ENCODE peak calls at places on chromosome 14, in six cellular contexts. One of them, this sample, is unnamed.

GRCh38 chr14:90424075-90424474 is 27.2 kb downstream of the CALM1 start:
- DNase-seq in stomach: no peak
- DNase-seq in BJ: no peak
- DNase-seq in AG09319: no peak
- DNase-seq in Calu3: no peak
- DNase-seq in suprapubic skin: no peak
- DNase-seq in this sample: no peak

GRCh38 chr14:73751157-73751691 is 37.0 kb upstream of the PNMA1 start:
- DNase-seq in stomach: no peak
- DNase-seq in BJ: no peak
- DNase-seq in AG09319: no peak
- DNase-seq in Calu3: no peak
- DNase-seq in suprapubic skin: no peak
- DNase-seq in this sample: no peak

GRCh38 chr14:49907186-49907585 is 14.3 kb downstream of the ARF6 start:
- DNase-seq in stomach: no peak
- DNase-seq in BJ: no peak
- DNase-seq in AG09319: no peak
- DNase-seq in Calu3: no peak
- DNase-seq in suprapubic skin: no peak
- DNase-seq in this sample: no peak

GRCh38 chr14:54493293-54493692 is 4.5 kb upstream of the GMFB start:
- DNase-seq in stomach: no peak
- DNase-seq in BJ: no peak
- DNase-seq in AG09319: no peak
- DNase-seq in Calu3: peak; percentile 12
- DNase-seq in suprapubic skin: no peak
- DNase-seq in this sample: no peak

GRCh38 chr14:33287204-33287603 is 348.5 kb downstream of the NPAS3 start:
- DNase-seq in stomach: no peak
- DNase-seq in BJ: no peak
- DNase-seq in AG09319: no peak
- DNase-seq in Calu3: no peak
- DNase-seq in suprapubic skin: no peak
- DNase-seq in this sample: no peak

GRCh38 chr14:76339922-76340615 is 35.9 kb upstream of the ESRRB start:
- DNase-seq in stomach: no peak
- DNase-seq in BJ: no peak
- DNase-seq in AG09319: no peak
- DNase-seq in Calu3: no peak
- DNase-seq in suprapubic skin: no peak
- DNase-seq in this sample: no peak

GRCh38 chr14:63205850-63206249 is 1.6 kb downstream of the RHOJ start:
- DNase-seq in stomach: no peak
- DNase-seq in BJ: no peak
- DNase-seq in AG09319: no peak
- DNase-seq in Calu3: no peak
- DNase-seq in suprapubic skin: no peak
- DNase-seq in this sample: no peak

GRCh38 chr14:64708148-64709004 is 4.2 kb downstream of the PLEKHG3 start:
- DNase-seq in stomach: no peak
- DNase-seq in BJ: no peak
- DNase-seq in AG09319: no peak
- DNase-seq in Calu3: peak; percentile 82
- DNase-seq in suprapubic skin: peak; percentile 62
- DNase-seq in this sample: peak; percentile 67

GRCh38 chr14:80388980-80389711 is 177.8 kb upstream of the DIO2 start:
- DNase-seq in stomach: no peak
- DNase-seq in BJ: peak; percentile 84
- DNase-seq in AG09319: peak; percentile 32
- DNase-seq in Calu3: peak; percentile 6
- DNase-seq in suprapubic skin: no peak
- DNase-seq in this sample: no peak

GRCh38 chr14:55348766-55349453 is 62.7 kb downstream of the ATG14 start:
- DNase-seq in stomach: no peak
- DNase-seq in BJ: no peak
- DNase-seq in AG09319: no peak
- DNase-seq in Calu3: no peak
- DNase-seq in suprapubic skin: no peak
- DNase-seq in this sample: no peak

GRCh38 chr14:39203659-39204606 is 28.9 kb downstream of the PNN start:
- DNase-seq in stomach: peak; percentile 57
- DNase-seq in BJ: no peak
- DNase-seq in AG09319: no peak
- DNase-seq in Calu3: peak; percentile 31
- DNase-seq in suprapubic skin: no peak
- DNase-seq in this sample: no peak

GRCh38 chr14:104937161-104937560 is 12.5 kb downstream of the PLD4 start:
- DNase-seq in stomach: no peak
- DNase-seq in BJ: no peak
- DNase-seq in AG09319: no peak
- DNase-seq in Calu3: no peak
- DNase-seq in suprapubic skin: no peak
- DNase-seq in this sample: no peak

GRCh38 chr14:62497708-62498107 is 547.5 kb downstream of the KCNH5 start:
- DNase-seq in stomach: no peak
- DNase-seq in BJ: no peak
- DNase-seq in AG09319: no peak
- DNase-seq in Calu3: no peak
- DNase-seq in suprapubic skin: no peak
- DNase-seq in this sample: no peak

GRCh38 chr14:33516898-33517436 is 433.9 kb downstream of the EGLN3 start:
- DNase-seq in stomach: no peak
- DNase-seq in BJ: no peak
- DNase-seq in AG09319: no peak
- DNase-seq in Calu3: no peak
- DNase-seq in suprapubic skin: no peak
- DNase-seq in this sample: no peak

GRCh38 chr14:104594310-104595046 is 10.1 kb downstream of the TMEM179 start:
- DNase-seq in stomach: no peak
- DNase-seq in BJ: no peak
- DNase-seq in AG09319: no peak
- DNase-seq in Calu3: no peak
- DNase-seq in suprapubic skin: no peak
- DNase-seq in this sample: peak; percentile 1

GRCh38 chr14:28778718-28779117 is 12.1 kb downstream of the FOXG1 start:
- DNase-seq in stomach: no peak
- DNase-seq in BJ: no peak
- DNase-seq in AG09319: no peak
- DNase-seq in Calu3: no peak
- DNase-seq in suprapubic skin: no peak
- DNase-seq in this sample: no peak

GRCh38 chr14:101373690-101374295 is 187.5 kb upstream of the DIO3 start:
- DNase-seq in stomach: no peak
- DNase-seq in BJ: no peak
- DNase-seq in AG09319: no peak
- DNase-seq in Calu3: no peak
- DNase-seq in suprapubic skin: no peak
- DNase-seq in this sample: no peak

GRCh38 chr14:26655128-26655527 is 57.3 kb upstream of the NOVA1 start:
- DNase-seq in stomach: no peak
- DNase-seq in BJ: no peak
- DNase-seq in AG09319: no peak
- DNase-seq in Calu3: no peak
- DNase-seq in suprapubic skin: no peak
- DNase-seq in this sample: no peak

GRCh38 chr14:75871181-75871880 is 110.5 kb downstream of the TGFB3 start:
- DNase-seq in stomach: no peak
- DNase-seq in BJ: no peak
- DNase-seq in AG09319: no peak
- DNase-seq in Calu3: no peak
- DNase-seq in suprapubic skin: no peak
- DNase-seq in this sample: no peak

GRCh38 chr14:105204206-105204930 is 23.3 kb upstream of the NUDT14 start:
- DNase-seq in stomach: peak; percentile 84
- DNase-seq in BJ: no peak
- DNase-seq in AG09319: no peak
- DNase-seq in Calu3: no peak
- DNase-seq in suprapubic skin: no peak
- DNase-seq in this sample: no peak

GRCh38 chr14:32593290-32593942 is 264.3 kb downstream of the AKAP6 start:
- DNase-seq in stomach: no peak
- DNase-seq in BJ: peak; percentile 89
- DNase-seq in AG09319: peak; percentile 32
- DNase-seq in Calu3: no peak
- DNase-seq in suprapubic skin: no peak
- DNase-seq in this sample: no peak

GRCh38 chr14:100239200-100239839 is 376 bp downstream of the YY1 start:
- DNase-seq in stomach: no peak
- DNase-seq in BJ: no peak
- DNase-seq in AG09319: no peak
- DNase-seq in Calu3: peak; percentile 14
- DNase-seq in suprapubic skin: peak; percentile 81
- DNase-seq in this sample: peak; percentile 52

GRCh38 chr14:61090432-61091216 is 109.6 kb downstream of the SLC38A6 start:
- DNase-seq in stomach: no peak
- DNase-seq in BJ: no peak
- DNase-seq in AG09319: no peak
- DNase-seq in Calu3: no peak
- DNase-seq in suprapubic skin: no peak
- DNase-seq in this sample: no peak

GRCh38 chr14:90804776-90805391 is 11.3 kb downstream of the TTC7B start:
- DNase-seq in stomach: no peak
- DNase-seq in BJ: no peak
- DNase-seq in AG09319: no peak
- DNase-seq in Calu3: no peak
- DNase-seq in suprapubic skin: no peak
- DNase-seq in this sample: no peak

GRCh38 chr14:87810711-87811110 is 182.3 kb downstream of the GALC start:
- DNase-seq in stomach: no peak
- DNase-seq in BJ: no peak
- DNase-seq in AG09319: no peak
- DNase-seq in Calu3: no peak
- DNase-seq in suprapubic skin: no peak
- DNase-seq in this sample: no peak

GRCh38 chr14:70811065-70811464 is 1.8 kb upstream of the MAP3K9 start:
- DNase-seq in stomach: no peak
- DNase-seq in BJ: no peak
- DNase-seq in AG09319: no peak
- DNase-seq in Calu3: no peak
- DNase-seq in suprapubic skin: no peak
- DNase-seq in this sample: no peak

GRCh38 chr14:65224799-65225198 is 122.5 kb upstream of the MAX start:
- DNase-seq in stomach: peak; percentile 76
- DNase-seq in BJ: no peak
- DNase-seq in AG09319: no peak
- DNase-seq in Calu3: no peak
- DNase-seq in suprapubic skin: no peak
- DNase-seq in this sample: no peak

GRCh38 chr14:74826574-74826973 is 49.4 kb downstream of the PROX2 start:
- DNase-seq in stomach: no peak
- DNase-seq in BJ: no peak
- DNase-seq in AG09319: no peak
- DNase-seq in Calu3: no peak
- DNase-seq in suprapubic skin: no peak
- DNase-seq in this sample: no peak

DNA sequence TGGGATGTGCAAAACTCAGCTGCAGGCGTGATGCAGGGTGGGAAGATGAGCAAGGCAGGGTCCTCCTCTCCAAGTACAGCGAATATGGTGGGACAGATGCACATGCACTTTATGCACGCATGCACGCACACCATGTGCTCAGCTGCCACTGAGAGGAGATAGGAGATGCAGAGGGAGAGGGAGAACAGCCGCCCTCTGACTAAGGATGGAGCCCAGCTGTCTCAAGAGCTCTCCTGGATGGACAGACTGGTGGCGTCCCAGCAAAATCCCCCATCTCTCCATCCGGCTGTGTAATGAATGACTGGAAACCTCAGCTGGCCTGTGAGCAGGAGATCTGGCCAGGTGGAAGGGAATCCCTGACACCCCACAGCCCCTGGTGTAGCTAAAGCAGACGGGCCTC is 24.3 kb upstream of the BDKRB1 start:
- DNase-seq in stomach: no peak
- DNase-seq in BJ: no peak
- DNase-seq in AG09319: no peak
- DNase-seq in Calu3: no peak
- DNase-seq in suprapubic skin: no peak
- DNase-seq in this sample: no peak
- TF ChIP-seq CTCF in stomach: no peak
- TF ChIP-seq CTCF in BJ: no peak
- TF ChIP-seq CTCF in AG09319: no peak
- TF ChIP-seq CTCF in Calu3: no peak
- TF ChIP-seq CTCF in suprapubic skin: no peak
- TF ChIP-seq CTCF in this sample: no peak

GRCh38 chr14:102437997-102438922 is 71.3 kb downstream of the ANKRD9 start:
- DNase-seq in stomach: peak; percentile 89
- DNase-seq in BJ: peak; percentile 11
- DNase-seq in AG09319: peak; percentile 48
- DNase-seq in Calu3: peak; percentile 89
- DNase-seq in suprapubic skin: peak; percentile 90
- DNase-seq in this sample: peak; percentile 92
- TF ChIP-seq CTCF in stomach: peak; percentile 49
- TF ChIP-seq CTCF in BJ: peak; percentile 79
- TF ChIP-seq CTCF in AG09319: peak; percentile 76
- TF ChIP-seq CTCF in Calu3: peak; percentile 79
- TF ChIP-seq CTCF in suprapubic skin: peak; percentile 49
- TF ChIP-seq CTCF in this sample: peak; percentile 76

DNA sequence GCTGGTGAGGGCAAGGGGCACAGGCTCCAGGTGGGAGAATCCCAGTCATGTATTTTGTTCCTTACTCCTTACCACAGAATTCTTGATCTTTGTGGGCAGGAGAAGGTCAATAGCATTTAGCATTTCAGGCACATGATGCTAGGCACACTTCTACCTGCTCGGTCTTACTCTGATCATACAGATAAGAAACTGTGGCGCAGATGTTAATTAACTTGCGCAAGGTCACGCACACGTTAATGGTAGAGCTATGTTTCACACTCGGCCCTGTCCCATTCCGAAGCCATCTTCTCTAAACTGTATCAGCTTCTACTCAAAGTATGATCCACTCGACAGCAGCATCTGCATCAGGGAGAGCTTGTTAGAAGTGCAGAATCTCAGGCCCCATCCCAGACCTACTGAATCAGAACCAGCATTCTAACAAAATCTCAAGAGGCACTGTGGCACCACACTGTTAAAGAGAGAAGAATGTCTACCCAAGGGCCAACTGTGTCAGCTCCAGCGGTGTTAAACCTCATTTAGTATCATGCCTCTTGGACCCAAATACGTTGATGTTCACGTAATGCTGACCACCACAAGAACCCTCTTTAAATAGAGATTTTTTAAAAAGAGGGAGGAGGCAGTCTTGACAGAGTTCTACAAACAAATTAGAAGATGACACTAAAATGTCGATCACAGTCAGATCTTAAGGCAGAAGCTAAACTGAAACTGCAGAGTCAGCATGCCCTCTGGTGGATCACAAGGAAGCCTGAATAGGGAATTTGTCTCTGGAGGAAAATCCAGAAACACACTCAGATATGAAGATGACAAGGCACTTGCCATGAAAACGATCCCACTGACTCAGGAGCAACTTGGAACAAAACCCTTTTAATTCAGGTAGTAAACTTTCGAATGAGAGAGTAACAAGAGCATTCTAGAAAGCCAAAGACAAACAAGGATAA is 7.3 kb downstream of the STXBP6 start:
- DNase-seq in stomach: no peak
- DNase-seq in BJ: no peak
- DNase-seq in AG09319: no peak
- DNase-seq in Calu3: no peak
- DNase-seq in suprapubic skin: no peak
- DNase-seq in this sample: no peak
- TF ChIP-seq CTCF in stomach: peak; percentile 11
- TF ChIP-seq CTCF in BJ: peak; percentile 63
- TF ChIP-seq CTCF in AG09319: peak; percentile 53
- TF ChIP-seq CTCF in Calu3: no peak
- TF ChIP-seq CTCF in suprapubic skin: peak; percentile 42
- TF ChIP-seq CTCF in this sample: peak; percentile 47

GRCh38 chr14:58699656-58700055 is 61.9 kb downstream of the DACT1 start:
- DNase-seq in stomach: no peak
- DNase-seq in BJ: no peak
- DNase-seq in AG09319: peak; percentile 4
- DNase-seq in Calu3: no peak
- DNase-seq in suprapubic skin: no peak
- DNase-seq in this sample: no peak
- TF ChIP-seq CTCF in stomach: no peak
- TF ChIP-seq CTCF in BJ: no peak
- TF ChIP-seq CTCF in AG09319: no peak
- TF ChIP-seq CTCF in Calu3: no peak
- TF ChIP-seq CTCF in suprapubic skin: no peak
- TF ChIP-seq CTCF in this sample: no peak

This sample was measured in nephron progenitor cell.